ENCODE peak calls at places on chromosomes 16 and 17, in five cellular contexts. N is fibroblast of lung, C is A549, L is PC-3, P is K562. X is an unnamed sample.

GRCh38 chr16:53892155-53892554 is 188.2 kb downstream of the FTO start:
- DNase-seq in N (peak; percentile 81), C (peak; percentile 62), L (peak; percentile 50), P (peak; percentile 41), X (no peak)

GRCh38 chr16:13453325-13453724 is 466.6 kb upstream of the ERCC4 start:
- DNase-seq in N (no peak), C (no peak), L (no peak), P (no peak), X (peak; percentile 2)

GRCh38 chr17:49439673-49440571 is 25.2 kb upstream of the PHB1 start:
- DNase-seq in N (no peak), C (no peak), L (no peak), P (no peak), X (no peak)

GRCh38 chr16:11276143-11276879 is at the start of gene PRM2:
- DNase-seq in N (no peak), C (no peak), L (no peak), P (no peak), X (no peak)

GRCh38 chr16:10835281-10835931 is 16.8 kb upstream of the TVP23A start:
- DNase-seq in N (no peak), C (no peak), L (no peak), P (no peak), X (no peak)

GRCh38 chr16:11452298-11452697 is 107.0 kb downstream of the RMI2 start:
- DNase-seq in N (no peak), C (no peak), L (no peak), P (no peak), X (no peak)

GRCh38 chr17:1224330-1224729 is 44.5 kb upstream of the ABR start:
- DNase-seq in N (no peak), C (no peak), L (no peak), P (no peak), X (no peak)

GRCh38 chr17:488993-489757 is 136.6 kb upstream of the RPH3AL start:
- DNase-seq in N (peak; percentile 41), C (peak; percentile 86), L (no peak), P (no peak), X (no peak)

GRCh38 chr16:24538756-24539294 is 541 bp upstream of the RBBP6 start:
- DNase-seq in N (no peak), C (no peak), L (peak; percentile 63), P (peak; percentile 73), X (peak; percentile 35)

GRCh38 chr17:56676807-56677206 is 83.3 kb downstream of the NOG start:
- DNase-seq in N (no peak), C (peak; percentile 18), L (peak; percentile 58), P (no peak), X (no peak)

GRCh38 chr16:4656221-4656620 is 31.6 kb downstream of the MGRN1 start:
- DNase-seq in N (no peak), C (no peak), L (no peak), P (no peak), X (no peak)

GRCh38 chr16:4653981-4654380 is 29.4 kb downstream of the MGRN1 start:
- DNase-seq in N (no peak), C (peak; percentile 54), L (no peak), P (no peak), X (no peak)

GRCh38 chr16:4655801-4656200 is 31.2 kb downstream of the MGRN1 start:
- DNase-seq in N (no peak), C (no peak), L (no peak), P (no peak), X (no peak)

GRCh38 chr16:4654387-4654901 is 29.8 kb downstream of the MGRN1 start:
- DNase-seq in N (no peak), C (no peak), L (no peak), P (no peak), X (no peak)

GRCh38 chr16:4654946-4655590 is 30.4 kb downstream of the MGRN1 start:
- DNase-seq in N (no peak), C (no peak), L (no peak), P (no peak), X (no peak)
- H3K4me2 ChIP-seq in N (no peak overlapping the region), C (peak overlapping the region; percentile 41), L (no peak overlapping the region), P (no peak overlapping the region), X (no peak overlapping the region)

DNA sequence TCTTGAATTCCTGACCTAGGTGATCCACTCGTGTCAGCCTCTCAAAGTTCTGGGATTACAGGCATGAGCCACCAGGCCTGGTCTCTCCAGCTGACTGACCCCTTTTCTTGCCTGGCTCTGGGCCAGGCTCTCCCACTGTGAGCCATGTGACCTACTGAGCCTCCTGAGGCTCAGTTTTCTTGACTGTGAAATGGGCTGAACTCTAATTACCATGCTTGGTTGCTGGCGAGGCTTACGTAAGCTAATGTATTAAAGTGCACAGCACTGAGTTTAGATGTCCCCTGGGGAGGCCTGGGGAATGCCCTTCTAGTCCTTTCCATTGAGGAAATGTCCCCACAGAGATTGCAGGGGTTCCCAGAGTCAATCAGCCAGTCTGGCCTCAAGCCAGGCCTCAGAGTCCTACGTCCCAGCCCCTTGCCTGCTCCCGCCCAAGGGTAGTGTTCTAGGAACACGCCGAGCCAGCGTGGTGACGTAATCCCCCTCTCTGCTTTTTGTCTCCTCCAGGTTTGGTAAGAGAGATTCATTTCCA is 45.8 kb upstream of the LGALS9 start:
- DNase-seq in N (no peak), C (no peak), L (no peak), P (no peak), X (no peak)
- H3K27ac ChIP-seq in N (no peak overlapping the region), C (peak overlapping the region; percentile 37), L (no peak overlapping the region), P (peak overlapping the region; percentile 28), X (no peak overlapping the region)

GRCh38 chr16:84005391-84005790 is 37.2 kb downstream of the SLC38A8 start:
- DNase-seq in N (no peak), C (no peak), L (no peak), P (no peak), X (no peak)
- H3K4me2 ChIP-seq in N (no peak overlapping the region), C (no peak overlapping the region), L (no peak overlapping the region), P (no peak overlapping the region), X (no peak overlapping the region)

DNA sequence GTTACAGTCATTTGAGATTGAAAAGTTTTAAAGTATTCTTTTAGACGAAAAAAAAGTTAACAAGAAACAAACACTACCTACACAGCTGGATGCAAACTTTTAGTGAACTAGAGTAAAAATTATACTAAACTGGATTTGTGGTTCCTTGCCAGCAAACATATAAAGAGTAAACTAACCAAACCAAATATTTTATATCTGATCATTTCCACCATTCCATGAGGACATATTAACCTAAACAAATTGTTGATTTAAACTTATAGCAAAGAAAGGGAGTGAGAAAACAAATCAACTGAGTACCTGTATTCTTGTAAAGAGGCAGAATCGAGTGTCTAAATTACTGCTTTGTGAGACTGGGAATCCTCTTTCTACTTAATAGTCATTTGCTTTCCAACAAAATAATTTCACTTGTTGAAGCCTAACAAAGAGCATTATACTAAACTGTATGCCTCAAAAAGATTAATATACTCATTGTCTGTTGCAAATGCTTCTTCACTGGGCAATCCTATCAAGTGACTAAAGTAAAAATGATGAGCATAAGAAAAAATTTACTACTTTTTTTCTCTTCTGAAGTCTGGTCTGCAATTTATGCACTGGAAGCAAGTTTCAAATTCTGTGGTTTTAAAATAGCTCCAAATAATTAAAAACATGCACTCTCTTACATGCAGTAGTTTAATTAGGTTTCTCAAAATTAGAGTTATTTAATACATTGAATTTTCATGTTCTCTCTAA is 37.5 kb downstream of the AKAP10 start:
- DNase-seq in N (no peak), C (no peak), L (no peak), P (no peak), X (no peak)
- H3K27ac ChIP-seq in N (no peak overlapping the region), C (peak overlapping the region; percentile 63), L (peak overlapping the region; percentile 67), P (no peak overlapping the region), X (no peak overlapping the region)

DNA sequence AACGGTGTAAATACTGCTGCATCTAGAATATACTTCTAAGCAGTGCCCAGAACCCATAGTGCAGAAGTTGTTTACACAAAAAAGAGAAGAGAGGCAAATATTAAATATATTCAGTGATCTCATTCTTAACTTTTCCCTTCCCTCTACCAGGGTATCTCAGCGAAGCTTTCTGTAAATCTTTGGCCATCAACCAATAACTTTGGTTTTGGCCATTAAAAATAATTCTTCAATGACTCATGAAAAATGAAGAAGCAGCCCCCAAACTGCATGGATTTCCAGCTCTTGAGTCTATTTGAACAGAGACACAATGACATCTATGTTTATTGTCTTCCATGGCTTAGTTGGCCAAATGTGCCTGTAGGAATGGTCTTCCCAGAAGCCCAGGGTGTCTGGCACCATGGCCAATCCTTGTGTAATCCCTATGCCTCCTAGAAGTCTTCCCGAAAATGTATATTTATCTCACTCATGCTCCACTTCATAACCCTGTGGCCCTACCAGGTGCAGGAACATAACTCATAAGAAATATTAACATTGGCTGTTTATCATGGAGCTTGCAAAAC is 646.6 kb downstream of the TOX3 start:
- DNase-seq in N (peak; percentile 64), C (no peak), L (no peak), P (no peak), X (no peak)
- H3K4me2 ChIP-seq in N (no peak overlapping the region), C (no peak overlapping the region), L (no peak overlapping the region), P (no peak overlapping the region), X (no peak overlapping the region)

X was measured in keratinocyte.